ENCODE peak calls at places on chromosomes 6 and 20, in seven cellular contexts. L is uterus, D is thyroid gland, I is gastrocnemius medialis, T is ovary, P is breast epithelium, A is HCT116. E is an unnamed sample.

GRCh38 chr6:34531580-34532201 is 24.4 kb downstream of the SPDEF start:
- DNase-seq in L (peak; percentile 56), D (peak; percentile 10), I (peak; percentile 63), T (peak; percentile 89), P (peak; percentile 79), A (peak; percentile 19), E (peak; percentile 56)

GRCh38 chr20:58069796-58070663 is 158.4 kb downstream of the ANKRD60 start:
- DNase-seq in D (no peak), L (no peak), I (no peak), P (peak; percentile 16), T (no peak), A (no peak), E (no peak)

GRCh38 chr6:20841806-20842205 is 307.5 kb downstream of the CDKAL1 start:
- DNase-seq in P (no peak), I (no peak), L (no peak), D (no peak), T (no peak), A (no peak), E (no peak)

GRCh38 chr6:101117397-101118185 is 236.5 kb upstream of the ASCC3 start:
- DNase-seq in D (no peak), T (no peak), I (no peak), P (no peak), L (no peak), A (no peak), E (no peak)

GRCh38 chr20:37356387-37356786 is 10.4 kb downstream of the SRC start:
- DNase-seq in T (no peak), A (no peak), I (peak; percentile 23), P (peak; percentile 76), D (no peak), L (peak; percentile 56), E (peak; percentile 84)

GRCh38 chr20:18055261-18055660 is 2.5 kb downstream of the OVOL2 start:
- DNase-seq in I (no peak), P (no peak), T (no peak), D (no peak), A (no peak), L (no peak), E (no peak)

GRCh38 chr20:13085275-13085674 is 76.5 kb downstream of the SPTLC3 start:
- DNase-seq in I (no peak), P (no peak), A (no peak), T (no peak), L (no peak), D (no peak), E (no peak)

GRCh38 chr6:18491303-18492090 is 104.3 kb downstream of the RNF144B start:
- DNase-seq in T (no peak), A (no peak), L (no peak), I (no peak), D (no peak), P (peak; percentile 33), E (no peak)

GRCh38 chr6:33673847-33674246 is 37.7 kb downstream of the UQCC2 start:
- DNase-seq in A (no peak), P (no peak), I (no peak), D (no peak), L (no peak), T (no peak), E (no peak)

GRCh38 chr6:155317186-155317585 is 2.9 kb upstream of the TFB1M start:
- DNase-seq in L (no peak), I (no peak), T (no peak), A (no peak), P (no peak), D (no peak), E (no peak)

GRCh38 chr20:49281059-49281912 is 3.4 kb upstream of the ZNFX1 start:
- DNase-seq in D (no peak), T (no peak), P (peak; percentile 27), A (no peak), L (no peak), I (no peak), E (no peak)
- TF ChIP-seq POLR2A in D (no peak), T (no peak), P (no peak), A (no peak), L (no peak), I (no peak), E (no peak)

GRCh38 chr6:127302728-127303675 is 36.3 kb downstream of the RNF146 start:
- DNase-seq in I (no peak), L (peak; percentile 26), D (peak; percentile 37), P (no peak), A (peak; percentile 16), T (no peak), E (peak; percentile 28)
- H3K27ac ChIP-seq in I (no peak overlapping the region), L (no peak overlapping the region), D (no peak overlapping the region), P (peak overlapping the region; percentile 59), A (no peak overlapping the region), T (no peak overlapping the region), E (no peak overlapping the region)

GRCh38 chr6:30282522-30282921 is 44.2 kb upstream of the TRIM39 start:
- DNase-seq in A (no peak), I (no peak), L (no peak), D (no peak), T (no peak), P (no peak), E (no peak)
- H3K9me3 ChIP-seq in A (peaks cover 25% of the 10 kb centered on the region), I (peaks cover 43% of the 10 kb centered on the region), L (no peaks in the 10 kb centered on the region), D (no peaks in the 10 kb centered on the region), T (peaks cover 5% of the 10 kb centered on the region), P (peaks cover 94% of the 10 kb centered on the region), E (no peaks in the 10 kb centered on the region)

GRCh38 chr20:62010551-62011402 is 54.9 kb downstream of the TAF4 start:
- DNase-seq in A (peak; percentile 10), L (peak; percentile 55), P (no peak), T (peak; percentile 65), D (peak; percentile 45), I (no peak), E (peak; percentile 44)
- TF ChIP-seq POLR2A in A (no peak), L (no peak), P (no peak), T (no peak), D (no peak), I (no peak), E (no peak)